ENCODE peak calls at places on chromosomes 6 and 20, in nine cellular contexts. Z is tibial nerve, J is upper lobe of left lung, V is transverse colon, S is right lobe of liver, F is body of pancreas, T is HepG2, L is A549, P is K562. M is an unnamed sample.

GRCh38 chr6:158758464-158758863 is 60.7 kb downstream of the EZR start:
- DNase-seq in Z (no peak), J (no peak), V (no peak), S (no peak), F (no peak), T (no peak), L (no peak), P (peak; percentile 49), M (no peak)

GRCh38 chr6:163354779-163355431 is 59.6 kb upstream of the QKI start:
- DNase-seq in Z (peak; percentile 22), J (no peak), V (no peak), S (no peak), F (peak; percentile 13), T (no peak), L (no peak), P (no peak), M (no peak)

GRCh38 chr6:168385858-168386735 is 54.9 kb upstream of the SMOC2 start:
- DNase-seq in Z (no peak), J (no peak), V (no peak), S (no peak), F (peak; percentile 38), T (no peak), L (no peak), P (no peak), M (no peak)

GRCh38 chr6:64602993-64603392 is 967.4 kb downstream of the PHF3 start:
- DNase-seq in Z (no peak), J (no peak), V (no peak), S (no peak), F (no peak), T (no peak), L (no peak), P (no peak), M (no peak)

GRCh38 chr6:29559524-29560287 is at the start of gene UBD:
- DNase-seq in Z (no peak), J (no peak), V (no peak), S (no peak), F (no peak), T (peak; percentile 71), L (no peak), P (no peak), M (no peak)

GRCh38 chr20:58850693-58851174 is at the start of gene GNAS-AS1:
- DNase-seq in Z (peak; percentile 43), J (peak; percentile 61), V (peak; percentile 81), S (no peak), F (peak; percentile 86), T (no peak), L (no peak), P (peak; percentile 62), M (peak; percentile 81)

GRCh38 chr6:79964607-79965081 is 17.3 kb upstream of the ELOVL4 start:
- DNase-seq in Z (no peak), J (no peak), V (no peak), S (no peak), F (no peak), T (no peak), L (no peak), P (no peak), M (no peak)

GRCh38 chr20:4603724-4604123 is 118.0 kb upstream of the PRND start:
- DNase-seq in Z (no peak), J (no peak), V (no peak), S (no peak), F (no peak), T (no peak), L (no peak), P (no peak), M (no peak)

GRCh38 chr20:9616455-9616805 is 102.0 kb downstream of the LAMP5 start:
- DNase-seq in Z (no peak), J (no peak), V (no peak), S (no peak), F (no peak), T (no peak), L (no peak), P (no peak), M (no peak)

GRCh38 chr6:127518212-127518709 is 874 bp downstream of the MTCL3 start:
- DNase-seq in Z (no peak), J (no peak), V (no peak), S (no peak), F (no peak), T (no peak), L (peak; percentile 40), P (no peak), M (no peak)

GRCh38 chr6:17987576-17988421 is at the start of gene KIF13A:
- DNase-seq in Z (peak; percentile 37), J (peak; percentile 65), V (peak; percentile 65), S (peak; percentile 80), F (peak; percentile 77), T (peak; percentile 54), L (peak; percentile 49), P (peak; percentile 77), M (peak; percentile 64)

GRCh38 chr20:36463212-36464061 is 77.9 kb upstream of the MYL9 start:
- DNase-seq in Z (no peak), J (no peak), V (no peak), S (no peak), F (no peak), T (no peak), L (no peak), P (no peak), M (no peak)

GRCh38 chr20:36460648-36461599 is 80.4 kb upstream of the MYL9 start:
- DNase-seq in Z (peak; percentile 93), J (peak; percentile 94), V (peak; percentile 96), S (peak; percentile 96), F (peak; percentile 97), T (peak; percentile 89), L (peak; percentile 89), P (peak; percentile 94), M (peak; percentile 85)

GRCh38 chr20:36465109-36466080 is 75.9 kb upstream of the MYL9 start:
- DNase-seq in Z (peak; percentile 26), J (peak; percentile 34), V (peak; percentile 62), S (no peak), F (peak; percentile 56), T (peak; percentile 66), L (peak; percentile 83), P (peak; percentile 88), M (no peak)

GRCh38 chr20:36461600-36462439 is 79.5 kb upstream of the MYL9 start:
- DNase-seq in Z (peak; percentile 32), J (peak; percentile 48), V (peak; percentile 60), S (peak; percentile 75), F (peak; percentile 67), T (no peak), L (peak; percentile 48), P (peak; percentile 70), M (no peak)

DNA sequence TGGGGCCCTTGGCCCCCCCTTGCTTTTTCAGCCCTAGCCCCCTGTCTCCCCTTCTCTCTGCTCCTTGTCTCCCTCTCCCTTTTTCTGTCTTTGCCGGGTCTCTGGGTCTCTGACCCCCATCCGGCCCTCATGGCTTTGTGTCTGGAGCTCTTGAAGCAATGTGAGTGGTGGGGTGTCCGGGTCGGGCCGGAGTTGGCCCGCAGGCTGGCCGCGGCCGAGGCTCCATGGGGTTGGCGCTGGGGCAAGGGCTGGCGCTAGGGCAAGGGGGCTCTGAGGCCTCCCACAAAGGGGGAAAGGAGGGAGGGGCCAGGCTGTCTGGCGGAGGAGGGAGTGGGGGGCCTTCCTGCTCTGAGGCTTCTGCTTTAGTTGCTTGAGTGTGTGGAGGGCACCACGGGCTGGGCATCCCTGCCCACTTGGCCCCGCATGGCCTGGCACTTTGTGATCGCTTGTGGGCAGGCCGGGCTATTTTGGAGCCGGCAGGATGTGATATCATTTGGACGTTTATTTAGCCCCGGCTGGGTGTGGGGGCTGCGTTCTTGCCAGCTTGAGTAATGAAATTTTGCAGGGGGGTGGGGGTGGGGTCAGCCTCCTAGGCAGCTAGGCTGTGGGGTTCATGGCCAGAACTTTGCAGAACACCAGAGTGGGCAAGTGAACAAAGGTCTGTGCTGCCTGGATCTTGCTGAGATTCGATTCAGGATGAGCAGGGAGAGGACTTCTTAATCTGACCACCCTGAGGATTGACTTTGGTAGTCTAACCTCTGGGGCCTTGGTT is 78.7 kb upstream of the MYL9 start:
- DNase-seq in Z (peak; percentile 40), J (peak; percentile 68), V (peak; percentile 43), S (no peak), F (peak; percentile 70), T (no peak), L (no peak), P (peak; percentile 38), M (no peak)
- TF ChIP-seq POLR2A in Z (peak; percentile 48), J (no peak), V (peak; percentile 35), S (peak; percentile 79), F (peak; percentile 71), T (no peak), L (peak; percentile 23), P (no peak), M (no peak)

GRCh38 chr6:4049246-4049645 is 29.7 kb downstream of the FAM217A start:
- DNase-seq in Z (no peak), J (no peak), V (no peak), S (no peak), F (no peak), T (no peak), L (no peak), P (no peak), M (no peak)
- TF ChIP-seq POLR2A in Z (no peak), J (no peak), V (no peak), S (no peak), F (no peak), T (no peak), L (no peak), P (no peak), M (no peak)

GRCh38 chr6:55474386-55474785 is 104.6 kb downstream of the HMGCLL1 start:
- DNase-seq in Z (no peak), J (no peak), V (no peak), S (no peak), F (no peak), T (no peak), L (no peak), P (no peak), M (no peak)
- TF ChIP-seq POLR2A in Z (no peak), J (no peak), V (no peak), S (no peak), F (no peak), T (no peak), L (no peak), P (no peak), M (no peak)

GRCh38 chr20:63280929-63281545 is 8.4 kb downstream of the ARFGAP1 start:
- DNase-seq in Z (no peak), J (no peak), V (no peak), S (no peak), F (no peak), T (no peak), L (peak; percentile 48), P (no peak), M (no peak)
- TF ChIP-seq POLR2A in Z (no peak), J (no peak), V (no peak), S (no peak), F (no peak), T (peak; percentile 49), L (no peak), P (no peak), M (no peak)

GRCh38 chr20:44598413-44599290 is 16.3 kb downstream of the PKIG start:
- DNase-seq in Z (no peak), J (peak; percentile 42), V (no peak), S (no peak), F (no peak), T (no peak), L (no peak), P (peak; percentile 31), M (no peak)
- TF ChIP-seq POLR2A in Z (no peak), J (no peak), V (no peak), S (no peak), F (no peak), T (no peak), L (no peak), P (no peak), M (peak; percentile 69)